ENCODE peak calls at places on chromosome 9, in five cellular contexts. Z, O, T, P and E are unnamed samples.

GRCh38 chr9:116592926-116593325 is 94.2 kb upstream of the TRIM32 start:
- DNase-seq in Z (no peak), T (peak), O (no peak), P (no peak), E (no peak)

GRCh38 chr9:89523948-89524347 is 26.0 kb upstream of the SEMA4D start:
- DNase-seq in P (no peak), Z (no peak), T (no peak), O (no peak), E (no peak)

GRCh38 chr9:129582865-129583264 is 38.0 kb downstream of the C9orf50 start:
- DNase-seq in T (no peak), P (no peak), O (no peak), Z (no peak), E (no peak)

GRCh38 chr9:24899463-24899862 is 353.8 kb upstream of the IZUMO3 start:
- DNase-seq in T (no peak), Z (no peak), P (no peak), O (no peak), E (no peak)

GRCh38 chr9:98331536-98332259 is 76.2 kb upstream of the TBC1D2 start:
- DNase-seq in Z (no peak), O (no peak), P (no peak), T (peak), E (no peak)

GRCh38 chr9:96585426-96585825 is 34.2 kb downstream of the CDC14B start:
- DNase-seq in Z (no peak), P (no peak), T (no peak), O (no peak), E (no peak)

GRCh38 chr9:129712595-129713524 is 40.0 kb downstream of the PTGES start:
- DNase-seq in T (peak), P (no peak), O (no peak), Z (no peak), E (no peak)

GRCh38 chr9:132645711-132646110 is 24.1 kb downstream of the DDX31 start:
- DNase-seq in P (no peak), T (no peak), Z (no peak), O (no peak), E (no peak)

GRCh38 chr9:104304925-104305324 is 199.1 kb upstream of the OR13F1 start:
- DNase-seq in Z (no peak), O (no peak), T (no peak), P (no peak), E (no peak)

GRCh38 chr9:16434522-16434921 is 435.9 kb downstream of the BNC2 start:
- DNase-seq in P (no peak), Z (no peak), O (no peak), T (peak), E (no peak)

GRCh38 chr9:3868012-3868411 is 342.2 kb upstream of the RFX3 start:
- DNase-seq in Z (no peak), P (no peak), O (no peak), T (no peak), E (no peak)

GRCh38 chr9:111916234-111916645 is 19.6 kb downstream of the UGCG start:
- DNase-seq in T (no peak), Z (no peak), O (no peak), P (no peak), E (no peak)

GRCh38 chr9:5375790-5376477 is 36.3 kb upstream of the RLN1 start:
- DNase-seq in P (no peak), O (no peak), Z (no peak), T (peak), E (no peak)

GRCh38 chr9:89811896-89812450 is 207.2 kb downstream of the GADD45G start:
- DNase-seq in P (no peak), T (no peak), Z (no peak), O (no peak), E (no peak)

GRCh38 chr9:98262056-98262455 is 6.6 kb upstream of the TBC1D2 start:
- DNase-seq in O (no peak), Z (no peak), T (no peak), P (no peak), E (no peak)

GRCh38 chr9:95048225-95049087 is 269.1 kb downstream of the FANCC start:
- DNase-seq in Z (peak), O (no peak), T (peak), P (peak), E (peak)

GRCh38 chr9:117029341-117029740 is 342.2 kb downstream of the TRIM32 start:
- DNase-seq in T (no peak), P (no peak), O (no peak), Z (no peak), E (no peak)

GRCh38 chr9:81234924-81235610 is 454.3 kb downstream of the TLE1 start:
- DNase-seq in Z (no peak), T (no peak), O (no peak), P (no peak), E (no peak)

GRCh38 chr9:33467526-33467925 is 6.2 kb downstream of the NOL6 start:
- DNase-seq in T (no peak), O (no peak), P (no peak), Z (no peak), E (no peak)

GRCh38 chr9:132456241-132456640 is 46.2 kb downstream of the CFAP77 start:
- DNase-seq in O (no peak), T (no peak), Z (no peak), P (no peak), E (no peak)

GRCh38 chr9:96450613-96451544 is 910 bp downstream of the HABP4 start:
- DNase-seq in P (peak), Z (peak), O (no peak), T (peak), E (peak)

GRCh38 chr9:33466565-33467495 is 6.9 kb downstream of the NOL6 start:
- DNase-seq in O (no peak), T (peak), P (peak), Z (peak), E (peak)

GRCh38 chr9:89474939-89475338 is 23.0 kb downstream of the SEMA4D start:
- DNase-seq in P (no peak), Z (no peak), T (no peak), O (no peak), E (no peak)

GRCh38 chr9:96877269-96877668 is 23.0 kb upstream of the ZNF782 start:
- DNase-seq in P (no peak), O (no peak), Z (no peak), T (no peak), E (no peak)

GRCh38 chr9:71627537-71627936 is 140.8 kb downstream of the CEMIP2 start:
- DNase-seq in P (no peak), T (no peak), Z (no peak), O (no peak), E (no peak)

GRCh38 chr9:136902259-136902821 is 16.0 kb downstream of the TRAF2 start:
- DNase-seq in P (peak), O (peak), T (peak), Z (no peak), E (no peak)

GRCh38 chr9:69946800-69947437 is 96.7 kb upstream of the MAMDC2 start:
- DNase-seq in T (peak), O (no peak), Z (no peak), P (no peak), E (no peak)

GRCh38 chr9:120030847-120031246 is 549.1 kb downstream of the CDK5RAP2 start:
- DNase-seq in T (no peak), P (no peak), O (no peak), Z (no peak), E (no peak)

GRCh38 chr9:96078866-96079505 is 203.5 kb downstream of the ERCC6L2 start:
- DNase-seq in Z (no peak), P (no peak), T (no peak), O (no peak), E (no peak)

GRCh38 chr9:112086627-112087026 is 88.5 kb downstream of the SUSD1 start:
- DNase-seq in T (peak), O (no peak), Z (no peak), P (no peak), E (no peak)

GRCh38 chr9:35511453-35511852 is 21.5 kb downstream of the RUSC2 start:
- DNase-seq in P (no peak), T (no peak), O (no peak), Z (no peak), E (no peak)

GRCh38 chr9:35508069-35508468 is 18.2 kb downstream of the RUSC2 start:
- DNase-seq in T (peak), Z (no peak), P (no peak), O (no peak), E (no peak)

GRCh38 chr9:35510366-35510744 is 20.4 kb downstream of the RUSC2 start:
- DNase-seq in P (no peak), Z (no peak), O (no peak), T (no peak), E (no peak)

GRCh38 chr9:35506359-35506758 is 16.4 kb downstream of the RUSC2 start:
- DNase-seq in P (no peak), T (no peak), O (no peak), Z (no peak), E (no peak)

DNA sequence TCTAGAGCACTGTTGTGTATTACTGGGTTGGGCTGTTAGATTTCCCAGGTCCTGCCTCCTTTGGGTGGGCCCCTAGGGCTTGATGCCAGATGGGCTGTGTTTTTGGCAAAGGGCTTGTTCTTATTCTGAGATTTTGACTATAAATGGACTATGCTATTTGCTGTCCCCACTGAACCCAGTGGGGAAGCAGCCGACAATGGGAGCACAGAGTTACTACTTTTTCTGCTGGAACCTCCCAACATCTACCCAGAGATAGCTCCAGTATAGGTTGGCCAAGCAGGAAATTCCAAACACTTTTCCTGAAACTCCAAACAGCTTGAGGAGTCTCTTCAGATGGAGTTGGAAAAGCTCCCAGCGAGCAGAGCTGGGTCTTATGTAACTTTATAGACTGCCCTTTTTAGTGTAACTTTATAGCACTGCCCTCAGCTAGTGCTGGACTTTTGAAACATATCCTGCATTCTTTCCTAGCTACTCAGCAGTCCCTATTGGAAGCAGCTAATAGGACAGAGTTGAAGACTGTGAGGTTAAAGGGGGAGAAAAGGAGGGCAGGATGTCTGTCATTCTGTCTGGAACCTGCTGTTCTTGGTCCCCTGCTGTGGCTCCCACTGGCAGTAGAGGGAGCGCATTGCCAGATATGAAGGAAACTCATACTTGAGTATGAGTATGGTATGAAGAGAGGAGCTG is 21.0 kb downstream of the RUSC2 start:
- DNase-seq in P (peak), T (peak), O (no peak), Z (no peak), E (no peak)
- TF ChIP-seq CTCF in P (no peak), T (peak), O (no peak), Z (no peak), E (no peak)

DNA sequence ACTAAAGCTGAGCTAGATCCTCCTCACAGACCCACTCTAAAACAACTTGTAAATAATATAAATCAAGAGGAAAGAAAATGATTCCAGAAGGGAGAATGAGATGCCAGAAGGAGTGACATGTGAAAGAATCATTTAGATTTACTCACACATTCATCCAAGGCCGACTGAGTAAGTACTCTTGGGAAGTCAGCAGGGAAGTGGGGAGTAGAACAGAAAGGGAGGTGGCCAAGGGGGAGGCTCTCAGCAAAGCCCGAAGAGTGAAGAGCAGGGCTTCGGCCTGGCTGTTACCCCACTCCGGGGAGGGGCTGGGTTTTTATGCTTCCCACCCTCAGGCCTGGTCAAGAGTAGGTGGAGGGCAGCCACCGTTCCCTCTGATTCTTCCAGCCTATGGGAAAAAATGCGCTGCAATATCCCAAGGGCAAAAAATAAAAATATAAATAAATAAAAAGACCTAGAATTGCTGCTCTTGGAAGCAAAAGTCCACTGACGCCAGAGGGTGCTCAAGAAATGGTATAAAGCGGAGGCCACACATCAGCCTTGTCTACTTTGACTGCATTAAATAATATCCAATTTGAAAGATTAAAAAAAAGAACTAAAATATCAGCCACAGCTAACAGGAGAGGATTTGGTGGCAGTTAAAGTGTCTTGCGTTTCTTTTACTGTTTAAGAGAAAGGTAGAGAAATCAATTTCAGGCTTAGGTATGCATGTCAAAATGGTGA is 110.2 kb upstream of the COL5A1 start:
- DNase-seq in O (no peak), T (peak), Z (no peak), P (no peak), E (no peak)
- TF ChIP-seq CTCF in O (no peak), T (peak), Z (no peak), P (no peak), E (no peak)

GRCh38 chr9:107614765-107615164 is 125.2 kb upstream of the KLF4 start:
- DNase-seq in Z (no peak), O (no peak), P (no peak), T (no peak), E (no peak)
- TF ChIP-seq CTCF in Z (no peak), O (no peak), P (no peak), T (no peak), E (no peak)

DNA sequence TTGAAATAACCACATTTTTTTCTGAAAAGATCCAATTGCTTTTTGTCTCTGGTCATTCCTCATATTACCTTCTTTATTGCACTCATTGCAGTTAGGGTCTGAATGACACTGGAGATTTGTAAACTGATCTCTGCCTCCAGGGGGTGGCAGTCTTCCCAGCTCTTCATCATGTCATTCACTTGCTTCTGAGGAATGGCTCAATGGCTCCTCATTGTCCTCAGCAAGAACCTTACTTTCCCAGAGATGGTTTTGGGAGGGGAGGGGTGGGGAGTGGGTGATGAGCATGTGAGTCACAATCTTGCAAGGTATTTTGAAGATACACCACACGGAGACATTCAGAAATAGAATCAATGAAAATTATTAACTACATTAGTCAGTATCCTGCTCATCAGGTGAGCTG is 159.8 kb upstream of the GAS1 start:
- DNase-seq in T (no peak), Z (no peak), O (no peak), P (no peak), E (no peak)
- TF ChIP-seq CTCF in T (peak), Z (no peak), O (no peak), P (no peak), E (no peak)

GRCh38 chr9:7094576-7094975 is 336.8 kb downstream of the KDM4C start:
- DNase-seq in T (no peak), P (no peak), O (no peak), Z (no peak), E (no peak)

GRCh38 chr9:7095054-7095453 is 337.3 kb downstream of the KDM4C start:
- DNase-seq in Z (no peak), P (no peak), O (no peak), T (no peak), E (no peak)

GRCh38 chr9:7097040-7097715 is 339.4 kb downstream of the KDM4C start:
- DNase-seq in O (no peak), T (no peak), P (no peak), Z (no peak), E (no peak)

GRCh38 chr9:7093040-7093439 is 335.3 kb downstream of the KDM4C start:
- DNase-seq in T (no peak), P (no peak), Z (no peak), O (no peak), E (no peak)

DNA sequence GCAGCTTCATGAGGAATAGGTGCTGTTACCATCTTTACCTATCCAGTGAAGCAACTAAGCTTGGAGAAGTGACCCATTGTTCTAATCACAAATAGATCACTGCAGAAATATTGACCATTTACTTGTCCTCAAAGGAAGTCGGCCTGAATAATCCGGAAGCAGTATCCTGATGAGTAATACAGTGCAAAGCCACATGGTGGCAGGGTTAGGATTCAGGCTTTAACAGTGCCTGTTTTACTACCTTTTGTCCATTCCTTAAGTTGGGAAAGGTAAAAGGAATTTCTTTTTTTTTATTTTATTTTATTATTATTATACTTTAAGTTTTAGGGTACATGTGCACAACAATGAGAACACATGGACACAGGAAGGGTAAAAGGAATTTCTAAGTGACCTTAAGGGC is 336.3 kb downstream of the KDM4C start:
- DNase-seq in O (no peak), T (peak), P (no peak), Z (no peak), E (peak)
- TF ChIP-seq CTCF in O (no peak), T (peak), P (peak), Z (peak), E (peak)

DNA sequence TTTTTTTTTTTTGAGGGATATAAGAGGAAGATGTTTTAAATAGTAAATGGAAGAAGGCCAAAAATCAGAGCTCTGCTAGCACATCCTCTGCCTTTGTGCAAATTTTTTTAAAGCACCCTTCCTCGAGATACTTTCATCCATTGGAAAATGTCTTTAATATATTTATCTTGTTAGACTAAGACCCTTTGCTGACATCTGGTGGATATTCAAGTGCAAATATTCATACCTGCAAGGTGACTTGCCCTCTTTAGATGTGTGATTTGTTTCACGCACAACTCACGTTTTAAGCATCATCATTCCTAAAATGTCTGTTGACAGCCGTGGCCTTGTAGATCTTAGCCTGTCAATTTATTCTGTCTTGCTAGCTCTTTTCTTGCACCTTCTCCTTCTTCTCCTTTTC is 258.5 kb downstream of the AGTPBP1 start:
- DNase-seq in O (no peak), Z (no peak), T (no peak), P (no peak), E (no peak)
- TF ChIP-seq CTCF in O (no peak), Z (peak), T (no peak), P (peak), E (no peak)

DNA sequence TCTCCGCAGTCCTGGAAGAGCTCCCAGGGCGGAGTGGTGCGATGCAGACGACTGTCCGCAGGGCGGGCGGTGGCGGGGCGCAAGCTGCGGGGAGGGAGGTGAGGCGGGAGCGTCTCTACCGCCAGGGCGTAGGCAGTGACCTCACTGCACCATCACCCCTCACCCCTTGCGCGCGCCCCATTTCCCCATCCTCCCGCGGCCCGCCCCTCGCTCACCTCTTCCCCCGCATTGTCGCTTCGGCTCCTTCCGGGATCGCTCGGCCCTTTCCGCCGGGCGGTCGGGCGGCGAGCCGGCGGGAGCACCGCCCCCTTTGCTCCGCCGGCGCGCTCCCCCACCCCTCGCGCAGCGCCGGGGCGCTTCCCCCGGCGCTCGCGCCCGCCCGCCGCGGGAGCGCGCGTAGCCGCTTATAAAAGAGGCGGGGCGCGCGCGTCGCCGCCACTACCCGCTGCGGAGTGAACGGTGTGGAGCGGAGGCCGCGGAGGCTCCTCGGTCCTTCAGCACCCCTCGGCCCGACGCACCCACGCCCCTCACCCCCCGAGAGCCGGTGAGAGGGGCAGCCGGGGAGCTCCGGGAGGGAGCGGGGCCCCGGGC is at the start of gene SPTAN1:
- DNase-seq in O (peak), P (peak), Z (peak), T (peak), E (peak)
- TF ChIP-seq CTCF in O (no peak), P (peak), Z (no peak), T (no peak), E (no peak)